ENCODE peak calls at places on chromosomes 6 and 20, in seven cellular contexts. N is activated CD4-positive, CD25-positive, alpha-beta regulatory T cell treated with anti-CD3 and anti-CD28 coated beads, Interleukin-2, amount 50 U/mL, for 16 hours; P is NCI-H774; X is CD8-positive, alpha-beta memory T cell; A is NCI-H1105; J is amniotic stem cell; U is GM23248. B is an unnamed sample.

GRCh38 chr20:5080384-5080877 is 39.3 kb downstream of the PCNA start:
- DNase-seq in N (no peak), P (no peak), X (no peak), A (no peak), J (no peak), U (peak; percentile 87), B (no peak)

GRCh38 chr6:71733970-71734899 is 152.1 kb upstream of the RIMS1 start:
- DNase-seq in N (no peak), P (no peak), X (no peak), A (no peak), J (no peak), U (peak; percentile 36), B (no peak)

GRCh38 chr20:53408728-53409157 is 184.9 kb downstream of the ZNF217 start:
- DNase-seq in N (no peak), P (no peak), X (no peak), A (no peak), J (no peak), U (peak; percentile 68), B (no peak)

GRCh38 chr20:6007529-6008103 is 46.2 kb downstream of the LRRN4 start:
- DNase-seq in N (no peak), P (no peak), X (no peak), A (no peak), J (no peak), U (peak; percentile 24), B (no peak)

GRCh38 chr6:119241124-119241491 is 108.5 kb downstream of the MAN1A1 start:
- DNase-seq in N (no peak), P (peak; percentile 47), X (no peak), A (peak; percentile 52), J (peak; percentile 18), U (peak; percentile 25), B (no peak)

GRCh38 chr6:109009761-109010612 is 84.7 kb downstream of the SESN1 start:
- DNase-seq in N (no peak), P (no peak), X (no peak), A (no peak), J (no peak), U (no peak), B (peak; percentile 3)

GRCh38 chr6:149965191-149966020 is 1.7 kb downstream of the ULBP1 start:
- DNase-seq in N (no peak), P (no peak), X (no peak), A (peak; percentile 6), J (no peak), U (no peak), B (no peak)

GRCh38 chr20:49501917-49502316 is 19.4 kb upstream of the KCNB1 start:
- DNase-seq in N (no peak), P (no peak), X (no peak), A (no peak), J (no peak), U (peak; percentile 51), B (no peak)

GRCh38 chr6:14550817-14551216 is 433.2 kb downstream of the CD83 start:
- DNase-seq in N (no peak), P (no peak), X (no peak), A (no peak), J (no peak), U (peak; percentile 8), B (no peak)

GRCh38 chr6:118892248-118893094 is 1.5 kb upstream of the ASF1A start:
- DNase-seq in N (no peak), P (peak; percentile 31), X (no peak), A (no peak), J (no peak), U (peak; percentile 55), B (no peak)

GRCh38 chr6:41191569-41191968 is 9.4 kb downstream of the TREML2 start:
- DNase-seq in N (no peak), P (no peak), X (no peak), A (no peak), J (no peak), U (peak; percentile 36), B (no peak)

GRCh38 chr6:140155727-140156126 is 781.3 kb upstream of the CITED2 start:
- DNase-seq in N (no peak), P (no peak), X (no peak), A (no peak), J (no peak), U (no peak), B (no peak)

GRCh38 chr6:15608406-15608805 is 54.4 kb downstream of the DTNBP1 start:
- DNase-seq in N (no peak), P (no peak), X (no peak), A (no peak), J (peak; percentile 28), U (peak; percentile 94), B (peak; percentile 54)

GRCh38 chr6:14763139-14763538 is 482.7 kb upstream of the JARID2 start:
- DNase-seq in N (no peak), P (no peak), X (no peak), A (no peak), J (no peak), U (peak; percentile 60), B (no peak)

GRCh38 chr6:35181933-35182612 is 31.7 kb upstream of the SCUBE3 start:
- DNase-seq in N (no peak), P (no peak), X (no peak), A (no peak), J (no peak), U (peak; percentile 96), B (no peak)

GRCh38 chr6:135853227-135853626 is 1.7 kb downstream of the PDE7B start:
- DNase-seq in N (no peak), P (no peak), X (no peak), A (no peak), J (no peak), U (peak; percentile 34), B (no peak)

GRCh38 chr6:4581468-4582420 is 194.5 kb upstream of the CDYL start:
- DNase-seq in N (no peak), P (no peak), X (no peak), A (no peak), J (peak; percentile 46), U (peak; percentile 84), B (peak; percentile 78)

GRCh38 chr6:32047084-32047478 is 8.9 kb downstream of the CYP21A2 start:
- DNase-seq in N (no peak), P (no peak), X (no peak), A (no peak), J (no peak), U (peak; percentile 75), B (no peak)

GRCh38 chr20:4046311-4046924 is 31.1 kb upstream of the RNF24 start:
- DNase-seq in N (no peak), P (no peak), X (no peak), A (no peak), J (no peak), U (no peak), B (no peak)

GRCh38 chr6:105675715-105676397 is 273.0 kb upstream of the PREP start:
- DNase-seq in N (no peak), P (peak; percentile 90), X (no peak), A (peak; percentile 35), J (peak; percentile 39), U (peak; percentile 95), B (no peak)

B was measured in glomerular endothelial cell.